ENCODE peak calls at places on chromosomes 4 and X, in four cellular contexts. L, Q, A and I are unnamed samples.
A peak's percentile ranks its signal among the peaks of the same experiment; 100 is the strongest.

GRCh38 chr4:2534904-2535385 is 1.5 kb upstream of the FAM193A start:
- DNase-seq in L (no peak), Q (no peak), A (no peak), I (no peak)

GRCh38 chrX:54824195-54824594 is 16.6 kb downstream of the MAGED2 start:
- DNase-seq in L (no peak), Q (no peak), A (no peak), I (no peak)

GRCh38 chr4:2962614-2963184 is 507 bp downstream of the NOP14 start:
- DNase-seq in L (no peak), Q (no peak), A (no peak), I (peak; percentile 87)

GRCh38 chr4:20283039-20283438 is 31.3 kb downstream of the SLIT2 start:
- DNase-seq in L (no peak), Q (no peak), A (no peak), I (peak; percentile 90)

GRCh38 chrX:104522386-104522785 is 43.6 kb upstream of the IL1RAPL2 start:
- DNase-seq in L (no peak), Q (no peak), A (no peak), I (peak; percentile 58)

GRCh38 chr4:123107444-123108252 is 185.3 kb upstream of the NUDT6 start:
- DNase-seq in L (no peak), Q (peak; percentile 48), A (no peak), I (no peak)

GRCh38 chr4:150082241-150082640 is 4.0 kb downstream of the DCLK2 start:
- DNase-seq in L (no peak), Q (no peak), A (no peak), I (no peak)

GRCh38 chr4:176277162-176277904 is 8.3 kb upstream of the ASB5 start:
- DNase-seq in L (peak; percentile 21), Q (peak; percentile 53), A (peak; percentile 53), I (peak; percentile 83)

GRCh38 chr4:139015948-139016451 is 419 bp downstream of the NOCT start:
- DNase-seq in L (peak; percentile 50), Q (peak; percentile 84), A (peak; percentile 42), I (peak; percentile 73)

GRCh38 chr4:76758996-76759395 is 138.9 kb downstream of the SOWAHB start:
- DNase-seq in L (no peak), Q (no peak), A (no peak), I (no peak)

GRCh38 chr4:24878256-24879016 is 34.4 kb downstream of the CCDC149 start:
- DNase-seq in L (no peak), Q (no peak), A (no peak), I (peak; percentile 60)

GRCh38 chr4:6308890-6309643 is 39.4 kb downstream of the WFS1 start:
- DNase-seq in L (no peak), Q (no peak), A (no peak), I (peak; percentile 92)
- H3K9ac ChIP-seq in L (no peak overlapping the region), Q (no peak overlapping the region), A (no peak overlapping the region), I (peak overlapping the region; percentile 2)

GRCh38 chrX:78327370-78328048 is at the start of gene CYSLTR1:
- DNase-seq in L (peak; percentile 14), Q (no peak), A (no peak), I (no peak)
- H3K4me3 ChIP-seq in L (no peak within 1 kb of the TSS), Q (peak within 1 kb of the TSS; percentile 32), A (no peak within 1 kb of the TSS), I (no peak within 1 kb of the TSS)

DNA sequence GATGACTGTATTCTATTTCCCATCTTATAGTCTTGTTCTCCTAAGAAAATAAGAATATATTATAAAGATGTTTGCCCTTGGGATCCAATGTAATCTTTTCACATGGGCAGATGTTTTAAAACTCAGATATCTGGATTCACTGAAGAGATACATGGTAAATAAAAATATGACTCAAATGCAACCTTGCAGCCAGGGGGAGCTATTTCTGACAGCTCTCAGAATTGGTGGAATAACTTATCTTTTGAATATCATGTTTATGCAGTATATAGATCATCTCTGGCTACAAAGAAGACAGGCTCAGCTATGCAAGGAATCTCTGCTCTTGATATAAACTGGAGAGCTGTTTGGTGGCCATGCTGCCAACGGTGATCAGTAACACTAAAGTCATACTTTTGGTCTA is 274.7 kb downstream of the GLUD2 start:
- DNase-seq in L (no peak), Q (no peak), A (no peak), I (no peak)
- TF ChIP-seq CTCF in L (peak; percentile 33), Q (no peak), A (peak; percentile 46), I (peak; percentile 52)

DNA sequence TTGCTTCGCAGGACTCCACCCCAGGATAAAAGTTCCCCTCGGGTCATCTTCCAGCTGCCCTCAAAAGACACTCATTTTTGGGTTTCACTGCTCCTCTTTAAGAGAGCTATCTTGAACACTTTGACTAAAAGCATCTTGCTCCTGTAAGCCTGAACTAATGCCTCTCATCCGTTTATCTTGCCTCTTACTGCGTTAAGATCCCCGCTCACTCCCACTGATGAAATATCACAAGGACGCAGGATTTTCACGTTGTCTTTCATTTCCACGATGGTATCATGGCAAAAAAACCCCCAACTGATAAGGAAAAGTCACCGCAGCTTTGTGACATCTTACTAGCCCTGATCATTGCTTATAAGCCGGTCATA is 583 bp upstream of the ACSL4 start:
- DNase-seq in L (no peak), Q (no peak), A (no peak), I (no peak)
- H3K9ac ChIP-seq in L (peak overlapping the region; percentile 78), Q (peak overlapping the region; percentile 80), A (peak overlapping the region; percentile 37), I (peak overlapping the region; percentile 3)

GRCh38 chr4:130808492-130808891 is 1712.5 kb downstream of the C4orf33 start:
- DNase-seq in L (no peak), Q (no peak), A (peak; percentile 24), I (no peak)
- H3K4me3 ChIP-seq in L (no peak overlapping the region), Q (no peak overlapping the region), A (no peak overlapping the region), I (peak overlapping the region; percentile 51)